ENCODE peak calls at places on chromosomes 2 and 18, in six cellular contexts. K is stomach, B is adrenal gland, N is aorta, Q is astrocyte, O is thyroid gland. F is an unnamed sample.

GRCh38 chr2:231615058-231615671 is 22.5 kb downstream of the TEX44 start:
- DNase-seq in N (no peak), B (no peak), Q (no peak), O (peak), K (no peak), F (no peak)

GRCh38 chr2:24930768-24931167 is 10.7 kb upstream of the ADCY3 start:
- DNase-seq in Q (peak), N (no peak), O (no peak), K (peak), B (no peak), F (no peak)

GRCh38 chr2:100862081-100862480 is 42.1 kb downstream of the NPAS2 start:
- DNase-seq in N (no peak), Q (no peak), K (no peak), O (no peak), B (no peak), F (no peak)

GRCh38 chr2:36597532-36598377 is at the start of gene FEZ2:
- DNase-seq in Q (peak), K (peak), O (peak), N (peak), B (peak), F (peak)

GRCh38 chr2:241015439-241015838 is 17.0 kb downstream of the SNED1 start:
- DNase-seq in Q (no peak), K (peak), O (no peak), B (no peak), N (no peak), F (no peak)

GRCh38 chr2:95121150-95121494 is 486 bp downstream of the MRPS5 start:
- DNase-seq in Q (peak), N (no peak), K (no peak), O (no peak), B (peak), F (no peak)

GRCh38 chr2:25979006-25979405 is 3.3 kb downstream of the KIF3C start:
- DNase-seq in N (no peak), K (no peak), B (no peak), O (no peak), Q (no peak), F (no peak)

GRCh38 chr18:53771664-53772063 is 452.8 kb downstream of the MBD2 start:
- DNase-seq in B (no peak), Q (no peak), N (no peak), K (no peak), O (no peak), F (no peak)

GRCh38 chr18:13260114-13260926 is 41.8 kb downstream of the LDLRAD4 start:
- DNase-seq in K (no peak), Q (no peak), B (peak), O (peak), N (no peak), F (no peak)

GRCh38 chr2:231810905-231811304 is 24.7 kb downstream of the COPS7B start:
- DNase-seq in Q (peak), O (no peak), N (no peak), B (peak), K (no peak), F (no peak)

GRCh38 chr2:70725505-70725904 is 42.5 kb downstream of the ADD2 start:
- DNase-seq in B (no peak), O (no peak), Q (no peak), N (no peak), K (no peak), F (no peak)

GRCh38 chr2:12325806-12326205 is 390.9 kb upstream of the TRIB2 start:
- DNase-seq in B (peak), N (peak), Q (peak), O (no peak), K (peak), F (no peak)

GRCh38 chr18:46341989-46342525 is 237.9 kb downstream of the HAUS1 start:
- DNase-seq in K (no peak), Q (no peak), B (no peak), O (no peak), N (no peak), F (no peak)

GRCh38 chr2:55010149-55010591 is 40.1 kb downstream of the RTN4 start:
- DNase-seq in N (peak), B (peak), K (peak), O (peak), Q (peak), F (no peak)

DNA sequence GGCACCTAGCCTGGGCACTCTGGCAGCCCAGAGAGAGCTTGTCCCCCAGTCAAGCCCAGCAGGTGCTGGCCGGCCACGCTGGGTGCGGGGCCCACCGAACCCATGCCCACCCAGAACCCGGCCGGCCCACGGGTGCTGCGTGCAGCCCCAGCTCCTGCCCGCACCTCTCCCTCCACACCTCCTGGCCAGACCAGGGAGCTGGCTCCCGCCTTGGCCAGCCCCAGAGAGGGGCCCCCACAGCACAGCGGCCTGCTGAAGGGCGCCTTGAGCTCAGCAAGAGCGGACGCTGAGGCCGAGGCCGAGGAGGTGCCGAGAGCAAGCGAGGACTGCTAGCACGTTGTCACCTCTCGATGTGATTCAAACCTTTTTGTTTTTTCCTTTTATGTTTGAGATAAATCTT is 407.0 kb upstream of the KCNJ3 start:
- DNase-seq in O (no peak), K (no peak), Q (no peak), N (no peak), B (no peak), F (no peak)
- H3K27ac ChIP-seq in O (no peak), K (no peak), Q (no peak), N (no peak), B (no peak), F (no peak)

DNA sequence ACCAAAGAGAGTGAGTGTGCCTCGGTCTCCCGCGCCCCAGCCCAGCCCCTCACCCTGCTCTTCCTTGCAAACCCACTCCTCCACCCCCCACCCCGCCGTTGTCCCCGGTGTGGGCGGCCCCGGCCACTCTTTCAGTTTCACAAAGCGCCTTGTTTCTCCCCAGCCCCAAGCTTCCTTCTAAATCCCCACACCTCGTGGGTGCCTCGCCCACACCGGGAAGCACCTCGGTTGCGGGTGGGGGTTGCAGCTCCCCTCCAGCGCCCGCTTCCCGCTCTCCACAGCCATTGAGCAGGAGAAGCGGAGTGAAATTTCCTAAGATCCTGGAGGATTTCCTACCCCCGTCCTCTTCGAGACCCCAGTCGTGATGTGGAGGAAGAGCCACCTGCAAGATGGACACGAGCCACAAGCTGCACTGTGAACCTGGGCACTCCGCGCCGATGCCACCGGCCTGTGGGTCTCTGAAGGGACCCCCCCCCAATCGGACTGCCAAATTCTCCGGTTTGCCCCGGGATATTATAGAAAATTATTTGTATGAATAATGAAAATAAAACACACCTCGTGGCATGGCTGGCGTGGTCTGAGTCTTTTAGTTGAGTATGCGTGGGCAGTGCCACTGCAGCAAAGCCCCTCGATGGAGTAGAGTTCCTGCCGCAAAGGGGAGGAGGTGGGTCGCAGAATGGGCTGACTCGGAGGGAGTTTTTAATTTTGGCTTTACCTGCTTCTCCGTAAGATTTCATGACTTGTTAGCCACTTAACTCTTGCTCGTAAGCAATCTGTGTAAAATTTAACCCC is 848 bp downstream of the TMSB10 start:
- DNase-seq in K (peak), B (peak), Q (no peak), N (peak), O (peak), F (no peak)
- H3K27ac ChIP-seq in K (peak), B (peak), Q (peak), N (no peak), O (peak), F (no peak)

DNA sequence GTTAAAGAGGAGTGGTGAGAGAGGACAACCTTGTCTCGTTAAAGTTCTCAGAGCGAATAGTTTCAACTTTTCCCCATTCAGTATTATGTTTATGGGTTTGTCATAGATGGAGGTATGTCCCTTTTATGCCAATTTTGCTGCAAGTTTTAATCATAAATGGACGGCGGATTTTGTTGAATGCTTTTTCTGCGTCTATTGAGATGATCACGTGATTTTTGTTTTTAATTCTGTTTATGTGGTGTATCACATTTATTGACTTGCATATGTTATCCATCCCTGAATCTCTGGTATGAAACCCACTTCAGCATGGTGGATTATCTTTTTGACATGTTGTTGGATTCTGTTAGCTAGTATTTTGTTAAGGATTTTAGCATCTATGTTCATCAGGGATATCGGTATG is 1123.8 kb upstream of the KLHL29 start:
- DNase-seq in Q (no peak), O (no peak), N (no peak), B (no peak), K (no peak), F (no peak)
- H3K27ac ChIP-seq in Q (no peak), O (no peak), N (no peak), B (no peak), K (no peak), F (no peak)

GRCh38 chr18:75211721-75212625 is 1.4 kb downstream of the TSHZ1 start:
- DNase-seq in O (peak), N (peak), K (no peak), Q (no peak), B (peak), F (no peak)
- H3K27ac ChIP-seq in O (peak), N (no peak), K (peak), Q (no peak), B (peak), F (no peak)

GRCh38 chr18:55489742-55490055 is 98.3 kb downstream of the TCF4 start:
- DNase-seq in Q (peak), B (no peak), K (no peak), O (no peak), N (no peak), F (no peak)
- H3K27ac ChIP-seq in Q (no peak), B (no peak), K (no peak), O (no peak), N (no peak), F (no peak)

DNA sequence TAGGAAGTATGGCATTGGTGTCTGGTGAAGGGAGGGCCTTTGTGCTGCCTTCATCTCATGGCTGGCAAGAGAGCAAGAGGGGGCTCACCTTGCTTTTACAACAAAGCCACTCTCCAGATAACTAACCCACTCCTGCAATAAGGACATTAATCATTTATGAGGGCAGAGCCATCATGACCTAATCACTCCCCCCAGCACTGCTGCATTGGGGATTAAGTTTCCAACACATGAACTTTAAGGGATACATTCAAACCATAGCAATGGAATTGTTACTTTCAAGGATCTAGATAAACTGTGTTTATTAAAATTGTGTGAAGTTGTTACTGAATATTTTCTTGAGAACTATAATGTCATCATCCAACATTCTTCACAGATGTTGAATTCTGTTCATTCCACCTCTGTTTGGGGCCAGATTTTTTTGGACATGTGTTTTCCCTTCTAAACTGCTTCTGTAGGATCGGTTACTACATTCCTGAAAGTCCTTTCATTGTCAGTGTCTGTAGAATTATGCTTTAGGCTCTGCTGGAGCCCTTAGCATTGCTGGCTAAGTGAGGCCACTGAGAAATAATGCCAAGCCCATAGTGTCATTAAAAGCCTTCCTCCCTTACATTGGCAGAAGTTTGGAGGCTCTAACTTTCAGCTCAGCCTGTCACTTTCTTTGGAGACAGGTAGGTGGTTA is 50.4 kb downstream of the SPATS2L start:
- DNase-seq in K (no peak), N (no peak), Q (peak), B (no peak), O (no peak), F (no peak)
- H3K27ac ChIP-seq in K (peak), N (no peak), Q (peak), B (peak), O (no peak), F (no peak)

GRCh38 chr2:43333096-43333655 is 106.8 kb upstream of the ZFP36L2 start:
- DNase-seq in B (no peak), K (no peak), Q (no peak), O (no peak), N (no peak), F (no peak)
- H3K27ac ChIP-seq in B (peak), K (peak), Q (no peak), O (peak), N (peak), F (no peak)

GRCh38 chr2:27811768-27812167 is 40.2 kb downstream of the MRPL33 start:
- DNase-seq in B (no peak), N (no peak), K (no peak), Q (no peak), O (no peak), F (no peak)

GRCh38 chr2:27808984-27809383 is 37.5 kb downstream of the MRPL33 start:
- DNase-seq in Q (no peak), B (no peak), N (no peak), O (no peak), K (no peak), F (no peak)

GRCh38 chr2:27808418-27808817 is 36.9 kb downstream of the MRPL33 start:
- DNase-seq in O (no peak), B (no peak), Q (no peak), N (no peak), K (no peak), F (no peak)

GRCh38 chr2:27807476-27807875 is 36.0 kb downstream of the MRPL33 start:
- DNase-seq in K (peak), N (no peak), Q (no peak), B (peak), O (peak), F (no peak)

DNA sequence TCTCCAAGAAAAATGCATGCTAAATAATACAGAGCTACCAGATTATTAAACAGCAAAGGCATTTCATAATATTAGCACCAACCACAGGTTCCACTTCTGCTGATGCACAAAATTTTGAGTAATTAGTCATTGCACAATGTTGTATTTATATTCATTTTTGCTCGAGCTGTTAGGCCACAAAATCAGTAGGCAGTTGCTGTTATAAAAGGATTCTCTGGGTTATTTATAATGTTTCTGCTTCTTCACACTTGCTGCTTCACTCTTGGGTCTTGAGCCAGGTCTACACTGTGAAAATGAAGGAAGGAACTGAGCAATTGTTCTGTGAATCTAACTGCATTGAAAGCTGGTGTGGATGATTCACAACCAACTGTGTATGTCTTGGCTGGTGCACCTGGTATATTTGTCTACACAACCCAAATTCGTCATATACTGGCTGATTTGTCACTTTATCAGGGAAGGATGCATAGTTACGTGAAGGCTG is 38.3 kb downstream of the MRPL33 start:
- DNase-seq in Q (peak), K (no peak), O (no peak), N (no peak), B (no peak), F (no peak)
- H3K27ac ChIP-seq in Q (peak), K (no peak), O (no peak), N (peak), B (peak), F (no peak)

GRCh38 chr18:48932822-48933510 is 17.8 kb downstream of the SMAD7 start:
- DNase-seq in K (no peak), O (no peak), N (no peak), B (no peak), Q (peak), F (no peak)

GRCh38 chr18:48935433-48935774 is 15.4 kb downstream of the SMAD7 start:
- DNase-seq in O (no peak), K (no peak), N (no peak), Q (no peak), B (no peak), F (no peak)

GRCh38 chr18:48933578-48934399 is 17.0 kb downstream of the SMAD7 start:
- DNase-seq in K (peak), B (no peak), Q (no peak), O (peak), N (no peak), F (no peak)

GRCh38 chr18:48934400-48934707 is 16.4 kb downstream of the SMAD7 start:
- DNase-seq in K (no peak), B (no peak), Q (no peak), N (no peak), O (no peak), F (no peak)

GRCh38 chr18:48934708-48935432 is 15.9 kb downstream of the SMAD7 start:
- DNase-seq in K (peak), B (peak), O (no peak), Q (no peak), N (peak), F (no peak)
- H3K27ac ChIP-seq in K (peak), B (peak), O (peak), Q (peak), N (peak), F (no peak)

F was measured in iPS DF 6.9.